ENCODE peak calls at places on chromosomes 6 and 20, in ten cellular contexts. F is SW480, Y is NCI-H1930, N is left cardiac atrium, L is hypothalamus, R is foreskin fibroblast, M is HS-27A, K is GM20000, P is sciatic nerve, B is neural crest cell. H is an unnamed sample.

GRCh38 chr6:90293319-90293937 is 3.2 kb downstream of the BACH2 start:
- DNase-seq in L (no peak), P (no peak), M (no peak), N (no peak), R (no peak), K (no peak), F (no peak), Y (no peak), B (no peak), H (no peak)

GRCh38 chr6:2827112-2827511 is 14.6 kb downstream of the SERPINB1 start:
- DNase-seq in F (no peak), B (no peak), Y (no peak), P (no peak), R (no peak), N (no peak), M (no peak), L (no peak), K (no peak), H (no peak)

GRCh38 chr20:16059841-16060240 is 513.4 kb downstream of the KIF16B start:
- DNase-seq in K (no peak), B (no peak), R (no peak), M (no peak), F (no peak), Y (no peak), N (no peak), L (no peak), P (no peak), H (no peak)

GRCh38 chr6:27177454-27178000 is 70.0 kb upstream of the PRSS16 start:
- DNase-seq in M (peak), B (peak), Y (peak), F (peak), P (peak), L (peak), R (peak), N (peak), K (peak), H (peak)

GRCh38 chr20:37668166-37668565 is 25.7 kb upstream of the CTNNBL1 start:
- DNase-seq in R (no peak), L (no peak), Y (no peak), K (no peak), P (no peak), N (no peak), F (no peak), B (no peak), M (no peak), H (no peak)

GRCh38 chr6:33725222-33725621 is 13.7 kb upstream of the UQCC2 start:
- DNase-seq in F (no peak), R (no peak), K (no peak), B (no peak), Y (no peak), N (no peak), L (no peak), P (no peak), M (no peak), H (no peak)

GRCh38 chr6:31952140-31952805 is 6.4 kb downstream of the CFB start:
- DNase-seq in Y (no peak), F (no peak), N (peak), M (peak), P (peak), R (peak), K (peak), B (peak), L (no peak), H (peak)

GRCh38 chr20:2631228-2631627 is 21.2 kb upstream of the NOP56 start:
- DNase-seq in R (no peak), M (no peak), N (no peak), P (no peak), F (peak), Y (no peak), L (no peak), K (no peak), B (no peak), H (peak)

GRCh38 chr6:12403946-12404647 is 113.9 kb downstream of the EDN1 start:
- DNase-seq in R (peak), F (no peak), K (no peak), N (no peak), B (no peak), M (no peak), Y (no peak), L (no peak), P (no peak), H (no peak)

GRCh38 chr6:87791029-87791428 is 89.0 kb upstream of the AKIRIN2 start:
- DNase-seq in M (no peak), P (no peak), K (no peak), L (no peak), B (no peak), R (no peak), F (no peak), N (no peak), Y (no peak), H (peak)

GRCh38 chr6:101069191-101069795 is 188.2 kb upstream of the ASCC3 start:
- DNase-seq in Y (no peak), F (no peak), R (peak), B (no peak), K (no peak), L (no peak), P (no peak), N (no peak), M (no peak), H (peak)

GRCh38 chr6:40586800-40587201 is 363 bp downstream of the LRFN2 start:
- DNase-seq in K (no peak), B (peak), N (no peak), M (no peak), F (no peak), P (no peak), Y (no peak), L (no peak), R (no peak), H (no peak)

GRCh38 chr6:37451411-37452273 is 18.6 kb downstream of the CMTR1 start:
- DNase-seq in K (no peak), R (no peak), B (no peak), P (no peak), Y (no peak), M (no peak), F (no peak), L (no peak), N (no peak), H (no peak)

GRCh38 chr6:6230286-6230685 is 90.2 kb downstream of the F13A1 start:
- DNase-seq in N (no peak), M (no peak), B (no peak), P (no peak), F (peak), R (no peak), L (no peak), Y (no peak), K (no peak), H (no peak)

GRCh38 chr6:45687570-45687969 is 309.8 kb upstream of the SUPT3H start:
- DNase-seq in L (no peak), M (no peak), P (no peak), N (no peak), K (no peak), F (no peak), B (no peak), R (no peak), Y (no peak), H (no peak)

GRCh38 chr6:122789862-122790739 is 1.0 kb downstream of the SMPDL3A start:
- DNase-seq in K (peak), P (peak), R (no peak), M (no peak), N (peak), B (no peak), L (no peak), Y (no peak), F (peak), H (peak)

GRCh38 chr6:23696946-23697345 is 429.1 kb upstream of the NRSN1 start:
- DNase-seq in F (no peak), N (no peak), R (no peak), M (no peak), P (no peak), Y (no peak), B (no peak), K (no peak), L (no peak), H (peak)

GRCh38 chr20:19433371-19434316 is 221.2 kb downstream of the SLC24A3 start:
- DNase-seq in Y (no peak), K (peak), B (no peak), P (no peak), R (no peak), F (no peak), M (peak), L (no peak), N (no peak), H (peak)

GRCh38 chr6:13396241-13396792 is 68.0 kb upstream of the TBC1D7 start:
- DNase-seq in N (no peak), M (no peak), R (no peak), B (no peak), K (no peak), P (no peak), L (no peak), F (no peak), Y (no peak), H (no peak)

GRCh38 chr6:52117352-52117751 is 29.9 kb upstream of the PKHD1 start:
- DNase-seq in K (no peak), N (no peak), R (no peak), F (no peak), Y (no peak), B (no peak), L (no peak), M (no peak), P (no peak), H (no peak)

GRCh38 chr20:22214296-22214695 is 370.1 kb downstream of the FOXA2 start:
- DNase-seq in K (no peak), Y (no peak), R (no peak), M (no peak), F (no peak), B (no peak), P (no peak), N (no peak), L (no peak), H (no peak)

GRCh38 chr6:85594197-85594930 is 706 bp upstream of the SNX14 start:
- DNase-seq in N (no peak), F (peak), M (peak), K (peak), B (no peak), L (no peak), Y (no peak), R (peak), P (no peak), H (peak)

GRCh38 chr6:138403324-138403800 is 661 bp upstream of the HEBP2 start:
- DNase-seq in B (peak), Y (peak), L (peak), M (no peak), F (peak), N (peak), P (peak), R (no peak), K (peak), H (peak)

GRCh38 chr6:7129784-7130569 is 22.2 kb downstream of the RREB1 start:
- DNase-seq in Y (no peak), N (peak), P (no peak), L (no peak), M (no peak), K (no peak), F (no peak), B (no peak), R (no peak), H (no peak)

GRCh38 chr6:133890941-133891813 is 2.3 kb downstream of the TCF21 start:
- DNase-seq in L (no peak), Y (peak), B (peak), P (no peak), M (peak), F (peak), R (no peak), K (peak), N (peak), H (peak)

GRCh38 chr6:37485259-37485658 is 14.4 kb downstream of the CCDC167 start:
- DNase-seq in K (no peak), P (peak), R (no peak), Y (no peak), F (no peak), B (no peak), N (no peak), M (no peak), L (no peak), H (no peak)

GRCh38 chr20:4266183-4266582 is 250.8 kb upstream of the RNF24 start:
- DNase-seq in P (no peak), R (no peak), Y (no peak), B (no peak), F (no peak), M (no peak), L (no peak), N (no peak), K (no peak), H (no peak)

GRCh38 chr6:4668271-4669179 is 107.7 kb upstream of the CDYL start:
- DNase-seq in N (no peak), P (no peak), R (no peak), L (no peak), B (no peak), K (no peak), Y (no peak), F (no peak), M (no peak), H (peak)

GRCh38 chr6:129890701-129891100 is 29.6 kb upstream of the TMEM244 start:
- DNase-seq in K (no peak), L (no peak), Y (no peak), R (peak), B (no peak), N (no peak), F (no peak), M (no peak), P (no peak), H (peak)

GRCh38 chr6:32127717-32128592 is at the start of gene ATF6B:
- DNase-seq in R (peak), B (peak), Y (peak), M (peak), N (peak), F (peak), L (peak), K (peak), P (peak), H (peak)

GRCh38 chr20:58651548-58651822 is 402 bp downstream of the STX16 start:
- DNase-seq in L (no peak), K (no peak), P (no peak), F (no peak), N (no peak), R (no peak), Y (peak), B (no peak), M (no peak), H (no peak)

GRCh38 chr6:162497371-162497770 is 230.2 kb downstream of the PRKN start:
- DNase-seq in Y (no peak), N (no peak), L (no peak), K (no peak), B (no peak), P (no peak), M (no peak), R (no peak), F (no peak), H (no peak)

GRCh38 chr6:84422380-84422968 is 195.0 kb upstream of the CEP162 start:
- DNase-seq in N (peak), K (peak), B (peak), F (peak), M (no peak), R (no peak), L (no peak), Y (peak), P (peak), H (peak)

GRCh38 chr6:108941867-108942266 is 93.6 kb downstream of the ARMC2 start:
- DNase-seq in N (no peak), Y (no peak), F (no peak), R (no peak), M (no peak), K (no peak), P (no peak), B (no peak), L (no peak), H (no peak)